ENCODE peak calls at places on chromosomes 3 and 15, in seven cellular contexts. C is NCI-H1436, W is sigmoid colon, F is amygdala, I is NCI-H345, M is NAMALWA, V is HCEC 1CT. O is an unnamed sample.

GRCh38 chr15:78265752-78266224 is 1.4 kb downstream of the DNAJA4 start:
- DNase-seq in C (no peak), W (no peak), F (no peak), I (no peak), M (no peak), V (no peak), O (no peak)

GRCh38 chr3:48765376-48765775 is 48.4 kb upstream of the IP6K2 start:
- DNase-seq in C (no peak), W (no peak), F (no peak), I (no peak), M (no peak), V (peak), O (no peak)

GRCh38 chr3:27025718-27026117 is 343.5 kb downstream of the NEK10 start:
- DNase-seq in C (no peak), W (no peak), F (no peak), I (peak), M (no peak), V (no peak), O (no peak)

GRCh38 chr15:85642693-85643058 is 152.0 kb downstream of the KLHL25 start:
- DNase-seq in C (no peak), W (peak), F (no peak), I (no peak), M (no peak), V (no peak), O (no peak)

GRCh38 chr3:113441051-113441770 is at the start of gene CFAP44:
- DNase-seq in C (no peak), W (peak), F (peak), I (no peak), M (no peak), V (peak), O (no peak)

GRCh38 chr15:29670266-29670665 is 152.0 kb downstream of the TJP1 start:
- DNase-seq in C (no peak), W (no peak), F (no peak), I (no peak), M (no peak), V (no peak), O (no peak)

GRCh38 chr3:193788189-193788946 is 195.4 kb downstream of the OPA1 start:
- DNase-seq in C (peak), W (peak), F (peak), I (peak), M (peak), V (peak), O (no peak)

GRCh38 chr3:109643590-109643989 is 306.2 kb upstream of the DPPA4 start:
- DNase-seq in C (no peak), W (no peak), F (no peak), I (no peak), M (no peak), V (peak), O (no peak)

GRCh38 chr15:95127356-95127755 is 896.0 kb downstream of the MCTP2 start:
- DNase-seq in C (no peak), W (no peak), F (no peak), I (no peak), M (no peak), V (peak), O (no peak)

GRCh38 chr3:103924544-103924943 is 1442.2 kb upstream of the ALCAM start:
- DNase-seq in C (no peak), W (no peak), F (no peak), I (no peak), M (no peak), V (no peak), O (no peak)

GRCh38 chr15:90571063-90571541 is 41.4 kb downstream of the CRTC3 start:
- DNase-seq in C (no peak), W (no peak), F (peak), I (no peak), M (peak), V (no peak), O (no peak)

GRCh38 chr3:28575748-28576589 is 227.3 kb upstream of the AZI2 start:
- DNase-seq in C (peak), W (no peak), F (peak), I (peak), M (no peak), V (no peak), O (no peak)

GRCh38 chr3:138493804-138494606 is 59.6 kb downstream of the ESYT3 start:
- DNase-seq in C (no peak), W (no peak), F (no peak), I (no peak), M (no peak), V (peak), O (no peak)

GRCh38 chr15:64122936-64123351 is 27.2 kb downstream of the SNX1 start:
- DNase-seq in C (no peak), W (no peak), F (peak), I (no peak), M (no peak), V (no peak), O (no peak)

GRCh38 chr3:112005091-112005672 is 6.5 kb downstream of the TAGLN3 start:
- DNase-seq in C (no peak), W (no peak), F (no peak), I (no peak), M (no peak), V (peak), O (no peak)

GRCh38 chr15:68637755-68638405 is 59.1 kb downstream of the CORO2B start:
- DNase-seq in C (peak), W (peak), F (no peak), I (peak), M (no peak), V (peak), O (peak)

GRCh38 chr3:73148207-73148606 is 86.7 kb downstream of the EBLN2 start:
- DNase-seq in C (no peak), W (no peak), F (no peak), I (no peak), M (no peak), V (no peak), O (no peak)

GRCh38 chr3:63863150-63864007 is at the start of the genes ATXN7 and THOC7:
- DNase-seq in C (no peak), W (peak), F (peak), I (peak), M (peak), V (peak), O (no peak)

GRCh38 chr15:93030430-93031102 is 58.4 kb downstream of the RGMA start:
- DNase-seq in C (peak), W (peak), F (peak), I (peak), M (peak), V (peak), O (peak)

GRCh38 chr15:69551391-69552056 is 98.9 kb downstream of the RPLP1 start:
- DNase-seq in C (no peak), W (no peak), F (no peak), I (no peak), M (no peak), V (no peak), O (no peak)

GRCh38 chr3:123026551-123027291 is 842 bp downstream of the SEMA5B start:
- DNase-seq in C (no peak), W (peak), F (peak), I (no peak), M (no peak), V (no peak), O (no peak)

GRCh38 chr3:54917172-54917571 is 10.7 kb downstream of the LRTM1 start:
- DNase-seq in C (no peak), W (no peak), F (no peak), I (no peak), M (no peak), V (peak), O (no peak)

GRCh38 chr3:25173610-25174009 is 254.5 kb upstream of the RARB start:
- DNase-seq in C (no peak), W (no peak), F (no peak), I (no peak), M (no peak), V (no peak), O (no peak)

GRCh38 chr3:64530434-64531049 is 157.3 kb downstream of the ADAMTS9 start:
- DNase-seq in C (peak), W (peak), F (peak), I (peak), M (peak), V (peak), O (no peak)

GRCh38 chr3:20083253-20083652 is 43.0 kb downstream of the KAT2B start:
- DNase-seq in C (no peak), W (no peak), F (no peak), I (no peak), M (no peak), V (no peak), O (no peak)